ENCODE peak calls at places on chromosome 12, in five cellular contexts. U, M, D, Y and V are unnamed samples.
A peak's percentile ranks its signal among the peaks of the same experiment; 100 is the strongest.

GRCh38 chr12:4939418-4940023 is 29.8 kb downstream of the KCNA1 start:
- DNase-seq in M (no peak), Y (no peak), U (no peak), D (no peak), V (no peak)

GRCh38 chr12:119005085-119005484 is 23.7 kb downstream of the SRRM4 start:
- DNase-seq in D (no peak), M (no peak), U (no peak), Y (no peak), V (no peak)

GRCh38 chr12:8629486-8630033 is 16.9 kb upstream of the AICDA start:
- DNase-seq in Y (no peak), U (no peak), M (no peak), D (no peak), V (no peak)

GRCh38 chr12:26125451-26126339 is 858 bp upstream of the BHLHE41 start:
- DNase-seq in U (peak; percentile 91), D (peak; percentile 82), Y (peak; percentile 89), M (peak; percentile 81), V (peak; percentile 92)

GRCh38 chr12:30457621-30458289 is 237.9 kb downstream of the IPO8 start:
- DNase-seq in U (no peak), M (no peak), D (no peak), Y (no peak), V (no peak)

GRCh38 chr12:110718222-110718908 is 24.3 kb downstream of the PPP1CC start:
- DNase-seq in U (no peak), D (no peak), M (no peak), Y (no peak), V (no peak)

GRCh38 chr12:27821259-27821973 is 41.4 kb upstream of the MANSC4 start:
- DNase-seq in D (peak; percentile 28), M (peak; percentile 17), U (no peak), Y (peak; percentile 12), V (no peak)

GRCh38 chr12:119479121-119479561 is 114.4 kb upstream of the TMEM233 start:
- DNase-seq in Y (peak; percentile 4), M (no peak), D (no peak), U (no peak), V (no peak)

GRCh38 chr12:108634225-108634795 is 616 bp upstream of the SELPLG start:
- DNase-seq in M (peak; percentile 42), D (no peak), U (peak; percentile 93), Y (peak; percentile 35), V (no peak)

GRCh38 chr12:105955608-105955931 is 183.2 kb downstream of the NUAK1 start:
- DNase-seq in D (no peak), Y (no peak), U (no peak), M (no peak), V (no peak)

DNA sequence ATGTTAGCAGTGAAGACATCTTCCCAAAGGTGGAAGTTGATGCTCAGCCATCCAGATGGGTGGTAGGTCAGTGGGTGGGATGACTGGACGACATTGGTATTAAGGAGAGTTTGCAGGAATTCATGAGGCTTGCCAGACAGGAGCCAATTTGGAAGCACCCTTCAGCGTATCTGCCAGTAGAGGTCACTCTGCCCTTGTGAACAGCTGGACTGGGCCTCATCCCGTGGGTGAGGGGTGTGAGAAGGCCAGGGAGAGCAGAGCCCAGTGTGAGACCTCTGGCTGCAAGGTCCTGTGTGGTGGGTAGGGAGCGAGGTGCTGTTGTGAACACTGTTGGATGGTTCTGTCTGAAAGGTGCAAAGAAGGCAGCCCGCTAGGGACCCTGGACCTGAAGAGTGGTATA is 37.7 kb downstream of the SLC5A8 start:
- DNase-seq in D (no peak), M (no peak), U (no peak), Y (no peak), V (no peak)
- TF ChIP-seq CTCF in D (no peak), M (no peak), U (no peak), Y (no peak), V (no peak)

GRCh38 chr12:81792666-81793065 is 33.5 kb upstream of the PPFIA2 start:
- DNase-seq in D (no peak), U (no peak), M (no peak), Y (no peak), V (no peak)
- H3K4me3 ChIP-seq in D (no peak overlapping the region), U (no peak overlapping the region), M (no peak overlapping the region), Y (no peak overlapping the region), V (no peak overlapping the region)

GRCh38 chr12:104643093-104643646 is 186.4 kb downstream of the CHST11 start:
- DNase-seq in D (no peak), M (no peak), Y (no peak), U (no peak), V (no peak)
- H3K27ac ChIP-seq in D (no peak overlapping the region), M (peak overlapping the region; percentile 50), Y (no peak overlapping the region), U (peak overlapping the region; percentile 86), V (peak overlapping the region; percentile 59)

GRCh38 chr12:2271961-2272360 is 219.2 kb downstream of the CACNA1C start:
- DNase-seq in U (no peak), D (no peak), M (no peak), Y (no peak), V (no peak)

GRCh38 chr12:2270846-2271245 is 218.1 kb downstream of the CACNA1C start:
- DNase-seq in D (no peak), Y (no peak), U (no peak), M (no peak), V (no peak)

GRCh38 chr12:2274733-2275132 is 221.9 kb downstream of the CACNA1C start:
- DNase-seq in U (no peak), M (no peak), Y (no peak), D (no peak), V (no peak)

GRCh38 chr12:2273751-2274150 is 221.0 kb downstream of the CACNA1C start:
- DNase-seq in U (no peak), Y (no peak), D (no peak), M (no peak), V (no peak)

DNA sequence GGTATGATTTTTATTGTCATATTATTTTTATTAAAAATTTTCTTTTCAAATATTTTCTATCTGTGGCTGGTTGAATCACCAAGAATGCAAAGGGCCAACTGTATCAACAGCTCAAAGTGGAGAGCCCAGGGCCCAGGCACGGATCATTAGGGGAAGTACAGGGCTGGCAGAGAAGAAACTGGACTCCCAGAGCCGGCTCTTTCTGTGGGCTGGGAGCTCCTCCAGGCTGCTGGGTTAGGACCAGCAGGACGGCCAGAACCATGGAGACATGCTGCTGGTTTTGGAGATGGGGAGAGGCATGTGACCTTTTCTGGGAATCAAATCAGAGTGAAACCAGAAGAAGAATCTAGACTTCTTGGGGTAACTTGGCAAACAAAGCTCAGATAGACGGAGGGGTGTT is 220.5 kb downstream of the CACNA1C start:
- DNase-seq in D (no peak), Y (no peak), M (no peak), U (no peak), V (no peak)
- TF ChIP-seq CTCF in D (no peak), Y (no peak), M (no peak), U (no peak), V (peak; percentile 81)

GRCh38 chr12:56721721-56722120 is 3.4 kb downstream of the NACA start:
- DNase-seq in Y (no peak), M (no peak), D (no peak), U (no peak), V (no peak)

GRCh38 chr12:56723352-56723751 is 1.7 kb downstream of the NACA start:
- DNase-seq in D (no peak), M (no peak), U (no peak), Y (no peak), V (no peak)

GRCh38 chr12:56724660-56724988 is 475 bp downstream of the NACA start:
- DNase-seq in U (no peak), M (no peak), D (peak; percentile 26), Y (no peak), V (no peak)

GRCh38 chr12:56723889-56724659 is 1.0 kb downstream of the NACA start:
- DNase-seq in U (no peak), M (peak; percentile 60), Y (peak; percentile 93), D (peak; percentile 71), V (peak; percentile 68)

GRCh38 chr12:56722832-56723231 is 2.3 kb downstream of the NACA start:
- DNase-seq in M (no peak), Y (no peak), U (no peak), D (no peak), V (no peak)
- H3K4me3 ChIP-seq in M (peak overlapping the region; percentile 90), Y (peak overlapping the region; percentile 78), U (peak overlapping the region; percentile 85), D (no peak overlapping the region), V (peak overlapping the region; percentile 72)

DNA sequence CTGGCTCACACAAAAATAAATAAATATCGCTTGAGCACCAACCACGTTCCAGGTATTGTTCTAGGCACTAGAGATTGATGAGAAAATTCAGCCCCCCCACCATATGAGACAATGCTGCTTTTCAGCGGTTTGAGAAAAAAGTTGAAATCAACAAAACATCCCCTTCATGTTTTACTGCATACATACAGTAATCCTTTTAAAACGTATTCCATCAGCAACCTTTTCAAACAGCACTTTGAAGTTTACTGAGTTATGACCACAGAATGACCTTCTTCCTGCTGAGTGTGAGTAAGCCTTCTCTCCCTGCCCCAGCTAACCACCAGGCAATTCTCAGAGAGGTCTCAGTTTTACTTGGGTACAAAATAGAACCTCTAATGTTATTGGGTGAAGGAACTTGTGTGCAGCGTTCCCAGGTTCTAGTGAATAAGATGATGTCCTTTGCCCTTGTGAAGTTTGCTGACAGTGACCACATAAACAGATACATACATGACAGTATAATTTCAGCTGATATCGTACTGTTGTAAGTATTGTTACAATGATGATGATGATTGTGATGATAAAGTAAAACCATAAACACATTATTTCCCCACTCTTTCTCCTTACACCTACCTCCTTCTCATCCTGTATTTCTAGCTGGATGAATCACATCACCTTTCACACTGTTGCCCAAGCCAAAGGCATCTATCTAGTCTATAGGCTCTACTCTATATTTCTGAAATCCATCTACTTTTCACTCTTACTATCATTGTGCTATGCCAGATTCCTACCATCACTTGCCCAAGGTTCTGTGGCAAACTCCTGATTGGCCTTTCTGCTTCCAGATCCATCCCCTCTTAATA is 124.4 kb upstream of the KRR1 start:
- DNase-seq in D (no peak), U (no peak), M (no peak), Y (no peak), V (no peak)
- H3K27ac ChIP-seq in D (no peak overlapping the region), U (no peak overlapping the region), M (no peak overlapping the region), Y (no peak overlapping the region), V (no peak overlapping the region)

GRCh38 chr12:56634242-56634836 is 4.2 kb upstream of the BAZ2A start:
- DNase-seq in Y (no peak), U (peak; percentile 87), M (peak; percentile 67), D (peak; percentile 56), V (peak; percentile 71)

GRCh38 chr12:56633465-56634241 is 3.5 kb upstream of the BAZ2A start:
- DNase-seq in D (no peak), U (no peak), M (no peak), Y (no peak), V (no peak)

GRCh38 chr12:56635539-56636117 is 5.5 kb upstream of the BAZ2A start:
- DNase-seq in M (no peak), Y (no peak), D (no peak), U (peak; percentile 91), V (no peak)

GRCh38 chr12:56636118-56636674 is 6.1 kb upstream of the BAZ2A start:
- DNase-seq in M (peak; percentile 90), U (peak; percentile 94), Y (peak; percentile 94), D (peak; percentile 91), V (peak; percentile 83)

DNA sequence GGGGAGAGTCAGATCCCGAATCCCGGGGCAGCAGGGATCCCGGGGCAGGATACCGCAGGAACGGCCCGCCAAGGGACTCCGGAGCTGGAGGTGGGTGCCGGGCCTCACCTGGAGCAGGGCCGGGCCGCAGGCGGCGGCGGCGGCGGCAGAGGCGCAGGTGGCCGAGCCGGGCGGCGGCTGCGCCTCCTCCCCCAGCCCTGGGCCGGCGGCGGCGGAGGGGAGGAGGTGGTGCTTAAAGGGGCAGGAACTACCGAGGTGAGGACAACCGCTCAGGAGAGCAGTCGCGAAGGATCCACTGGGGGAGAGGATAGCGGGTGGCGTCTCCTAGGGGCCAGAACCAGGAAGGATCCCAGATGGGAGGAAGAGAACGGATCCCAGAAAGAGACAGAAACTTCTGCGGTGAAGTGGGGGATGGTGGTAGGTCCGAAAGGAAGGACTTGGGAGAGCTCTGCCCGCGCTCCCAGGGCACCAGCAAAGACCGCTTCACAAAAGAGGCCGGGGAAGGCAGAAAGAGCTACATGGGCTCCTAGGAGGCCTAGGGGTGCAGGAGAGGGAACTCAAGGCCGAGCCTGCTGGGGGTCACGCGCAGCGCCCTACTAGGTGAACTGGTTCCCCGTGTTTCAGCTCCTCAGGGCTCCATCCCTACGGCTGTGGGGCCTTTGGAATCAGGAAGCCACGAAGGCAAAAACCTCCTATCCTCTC is 4.9 kb upstream of the BAZ2A start:
- DNase-seq in Y (peak; percentile 77), M (peak; percentile 84), U (peak; percentile 95), D (peak; percentile 84), V (no peak)
- TF ChIP-seq CTCF in Y (peak; percentile 52), M (peak; percentile 34), U (no peak), D (no peak), V (peak; percentile 37)